ENCODE peak calls at places on chromosomes 5 and 9, in eight cellular contexts. D is activated naive CD4-positive, alpha-beta T cell treated with anti-CD3 and anti-CD28 coated beads, Interleukin-2, amount 10 ng/mL, durations not matched to agents 7 days and 5 days; E is effector memory CD4-positive, alpha-beta T cell; W is C1 segment of cervical spinal cord; T is SK-N-SH; I is NCI-H748 treated with DMSO at 0.1 percent for 48 hours; C is T-helper 17 cell; V is posterior vena cava. Z is an unnamed sample.

GRCh38 chr9:121121582-121122087 is 46.9 kb downstream of the CNTRL start:
- DNase-seq in W (peak; percentile 89), D (peak; percentile 99), V (peak; percentile 99), E (peak; percentile 93), I (peak; percentile 92), C (peak; percentile 88), T (peak; percentile 87), Z (peak; percentile 98)

GRCh38 chr5:67206381-67207328 is 10.1 kb upstream of the CD180 start:
- DNase-seq in E (peak; percentile 76), W (no peak), C (peak; percentile 46), V (no peak), I (no peak), D (peak; percentile 94), T (no peak), Z (peak; percentile 94)

GRCh38 chr5:120304653-120305052 is 159.4 kb upstream of the PRR16 start:
- DNase-seq in C (no peak), E (no peak), I (no peak), V (no peak), W (no peak), T (no peak), D (no peak), Z (no peak)

GRCh38 chr5:135735831-135736230 is 98.6 kb upstream of the SLC25A48 start:
- DNase-seq in W (no peak), E (no peak), V (no peak), T (no peak), D (no peak), C (no peak), I (no peak), Z (no peak)

GRCh38 chr9:35856882-35857281 is 13.3 kb downstream of the OR13J1 start:
- DNase-seq in W (no peak), V (peak; percentile 43), D (no peak), T (no peak), E (no peak), I (no peak), C (no peak), Z (no peak)

GRCh38 chr5:83035373-83036170 is 41.6 kb downstream of the TMEM167A start:
- DNase-seq in I (no peak), T (peak; percentile 68), D (no peak), C (no peak), E (no peak), V (no peak), W (peak; percentile 81), Z (no peak)

GRCh38 chr5:158801286-158801685 is 298.4 kb downstream of the EBF1 start:
- DNase-seq in E (no peak), C (no peak), V (no peak), I (peak; percentile 26), W (no peak), D (no peak), T (no peak), Z (no peak)

GRCh38 chr5:160188968-160189319 is 40.4 kb upstream of the FABP6 start:
- DNase-seq in D (no peak), V (no peak), I (no peak), E (no peak), W (no peak), C (no peak), T (no peak), Z (no peak)

GRCh38 chr9:94860678-94861588 is 134.4 kb downstream of the AOPEP start:
- DNase-seq in C (peak; percentile 35), E (peak; percentile 59), D (peak; percentile 86), V (no peak), T (no peak), I (peak; percentile 86), W (no peak), Z (peak; percentile 87)

GRCh38 chr5:132883261-132883834 is 9.9 kb downstream of the LEAP2 start:
- DNase-seq in D (peak; percentile 29), T (peak; percentile 53), E (no peak), C (no peak), I (peak; percentile 48), W (peak; percentile 22), V (no peak), Z (peak; percentile 26)

GRCh38 chr9:105063665-105064247 is 135.8 kb upstream of the ABCA1 start:
- DNase-seq in E (no peak), W (no peak), C (no peak), T (no peak), I (no peak), D (no peak), V (no peak), Z (no peak)

GRCh38 chr9:108609227-108609894 is 246.4 kb downstream of the ACTL7B start:
- DNase-seq in V (no peak), D (no peak), W (no peak), E (no peak), T (no peak), I (no peak), C (no peak), Z (no peak)

GRCh38 chr5:160233215-160233614 is 3.9 kb downstream of the FABP6 start:
- DNase-seq in D (no peak), E (no peak), C (no peak), T (no peak), I (no peak), V (no peak), W (no peak), Z (no peak)

GRCh38 chr5:5711112-5711511 is 288.6 kb downstream of the ICE1 start:
- DNase-seq in C (no peak), E (no peak), I (peak; percentile 89), D (no peak), T (peak; percentile 64), W (no peak), V (no peak), Z (no peak)

GRCh38 chr5:67095346-67095871 is 101.2 kb downstream of the CD180 start:
- DNase-seq in V (peak; percentile 89), D (no peak), E (no peak), W (peak; percentile 10), T (no peak), C (no peak), I (peak; percentile 64), Z (no peak)

GRCh38 chr5:157476699-157477408 is 16.8 kb downstream of the NIPAL4 start:
- DNase-seq in I (peak; percentile 72), E (no peak), W (no peak), V (no peak), D (peak; percentile 41), T (peak; percentile 85), C (no peak), Z (peak; percentile 27)

GRCh38 chr9:115098226-115098965 is 19.6 kb downstream of the TNC start:
- DNase-seq in E (no peak), V (no peak), T (no peak), I (no peak), C (no peak), W (no peak), D (no peak), Z (no peak)

GRCh38 chr9:98740226-98740881 is 31.6 kb upstream of the GABBR2 start:
- DNase-seq in E (no peak), C (no peak), T (peak; percentile 69), W (no peak), D (no peak), V (no peak), I (no peak), Z (no peak)

GRCh38 chr5:26663500-26663899 is 374.9 kb downstream of the CDH9 start:
- DNase-seq in V (no peak), D (no peak), I (no peak), W (no peak), E (no peak), C (no peak), T (no peak), Z (no peak)

GRCh38 chr9:115694991-115695390 is 458.6 kb upstream of the PAPPA start:
- DNase-seq in V (no peak), E (no peak), D (no peak), C (no peak), W (no peak), T (no peak), I (no peak), Z (no peak)

GRCh38 chr5:86115164-86115563 is 502.6 kb upstream of the COX7C start:
- DNase-seq in T (no peak), V (no peak), D (no peak), E (no peak), I (no peak), W (no peak), C (no peak), Z (no peak)

GRCh38 chr9:92820964-92821363 is 56.3 kb upstream of the BICD2 start:
- DNase-seq in C (no peak), T (no peak), D (no peak), I (no peak), E (no peak), W (no peak), V (no peak), Z (no peak)

GRCh38 chr9:68998812-68999211 is 15.1 kb downstream of the PRKACG start:
- DNase-seq in V (no peak), E (no peak), W (no peak), C (no peak), T (no peak), D (no peak), I (no peak), Z (no peak)

GRCh38 chr5:10485142-10485795 is 43.6 kb downstream of the ROPN1L start:
- DNase-seq in T (peak; percentile 92), D (no peak), C (no peak), V (peak; percentile 91), E (no peak), W (no peak), I (no peak), Z (no peak)

GRCh38 chr5:73204302-73204701 is 31.3 kb downstream of the TMEM174 start:
- DNase-seq in V (no peak), D (no peak), T (no peak), E (no peak), I (peak; percentile 97), C (no peak), W (no peak), Z (no peak)

GRCh38 chr5:178291969-178292825 is 59.6 kb upstream of the PHYKPL start:
- DNase-seq in V (peak; percentile 70), W (no peak), E (no peak), C (no peak), D (no peak), I (no peak), T (no peak), Z (no peak)

GRCh38 chr5:74499236-74499635 is 141.3 kb downstream of the ENC1 start:
- DNase-seq in C (no peak), T (no peak), V (no peak), D (no peak), I (peak; percentile 80), W (no peak), E (no peak), Z (no peak)

GRCh38 chr5:137466888-137467287 is 32.2 kb downstream of the SPOCK1 start:
- DNase-seq in C (no peak), E (no peak), V (no peak), D (no peak), I (no peak), W (peak; percentile 40), T (no peak), Z (no peak)

GRCh38 chr5:96721351-96721970 is 59.3 kb downstream of the CAST start:
- DNase-seq in I (no peak), E (no peak), W (no peak), V (no peak), T (no peak), D (no peak), C (no peak), Z (no peak)

GRCh38 chr5:174412374-174412773 is 312.0 kb upstream of the MSX2 start:
- DNase-seq in V (no peak), T (no peak), I (no peak), C (no peak), D (no peak), E (no peak), W (no peak), Z (no peak)

GRCh38 chr5:34042302-34042701 is 711 bp downstream of the C1QTNF3 start:
- DNase-seq in E (no peak), I (no peak), C (no peak), T (no peak), V (peak; percentile 84), D (no peak), W (peak; percentile 30), Z (no peak)

GRCh38 chr9:114165407-114166102 is 10.2 kb downstream of the COL27A1 start:
- DNase-seq in D (no peak), E (no peak), C (no peak), W (no peak), V (no peak), T (no peak), I (no peak), Z (no peak)

GRCh38 chr9:5443845-5444244 is 6.1 kb upstream of the PLGRKT start:
- DNase-seq in C (no peak), I (no peak), W (no peak), V (no peak), D (no peak), T (no peak), E (no peak), Z (no peak)

GRCh38 chr9:112752334-112753110 is 2.0 kb downstream of the SNX30 start:
- DNase-seq in T (no peak), W (no peak), V (no peak), C (no peak), E (no peak), D (no peak), I (no peak), Z (no peak)

Z was measured in CD4-positive, alpha-beta memory T cell.